ENCODE peak calls at places on chromosome 6, in six cellular contexts. M is hepatocyte, R is Peyer's patch, P is HFF-Myc, Z is astrocyte, J is RWPE1. Q is an unnamed sample.

GRCh38 chr6:149129401-149130077 is 188.0 kb upstream of the TAB2 start:
- DNase-seq in P (peak), Z (peak), J (peak), M (no peak), R (no peak), Q (no peak)

GRCh38 chr6:13418838-13419237 is 68.6 kb downstream of the GFOD1 start:
- DNase-seq in R (no peak), P (no peak), M (no peak), J (no peak), Z (no peak), Q (no peak)

GRCh38 chr6:34680802-34681515 is 15.6 kb downstream of the ILRUN start:
- DNase-seq in P (no peak), R (no peak), M (no peak), J (peak), Z (peak), Q (peak)

GRCh38 chr6:132023490-132023889 is 72.3 kb upstream of the CCN2 start:
- DNase-seq in Z (peak), J (no peak), P (no peak), R (no peak), M (no peak), Q (no peak)

GRCh38 chr6:56517155-56517745 is 125.4 kb downstream of the DST start:
- DNase-seq in P (no peak), R (no peak), Z (no peak), J (no peak), M (no peak), Q (no peak)

GRCh38 chr6:170597278-170597677 is 12.8 kb upstream of the PDCD2 start:
- DNase-seq in R (no peak), Z (no peak), P (no peak), M (no peak), J (no peak), Q (no peak)

GRCh38 chr6:83824831-83825230 is 28.3 kb upstream of the RIPPLY2 start:
- DNase-seq in J (no peak), P (no peak), R (no peak), Z (no peak), M (no peak), Q (no peak)

GRCh38 chr6:156427345-156427744 is 349.8 kb upstream of the ARID1B start:
- DNase-seq in J (peak), R (peak), Z (peak), M (peak), P (peak), Q (peak)

GRCh38 chr6:170088349-170088951 is 202.4 kb downstream of the DLL1 start:
- DNase-seq in P (no peak), Z (no peak), J (no peak), M (no peak), R (peak), Q (no peak)

GRCh38 chr6:106099235-106099537 is 13.1 kb downstream of the PRDM1 start:
- DNase-seq in R (no peak), M (no peak), J (no peak), P (no peak), Z (no peak), Q (no peak)

GRCh38 chr6:125248136-125248535 is 53.6 kb downstream of the HDDC2 start:
- DNase-seq in J (no peak), R (no peak), M (no peak), Z (no peak), P (no peak), Q (no peak)

GRCh38 chr6:100078509-100078908 is 84.5 kb upstream of the MCHR2 start:
- DNase-seq in J (no peak), M (peak), Z (peak), P (no peak), R (no peak), Q (peak)

GRCh38 chr6:14313220-14313619 is 195.6 kb downstream of the CD83 start:
- DNase-seq in P (no peak), J (no peak), M (no peak), R (no peak), Z (no peak), Q (no peak)

GRCh38 chr6:157380458-157380778 is 572 bp upstream of the ZDHHC14 start:
- DNase-seq in Z (no peak), M (no peak), R (no peak), J (no peak), P (no peak), Q (peak)

GRCh38 chr6:154343473-154344308 is 12.9 kb downstream of the IPCEF1 start:
- DNase-seq in R (peak), Z (peak), J (no peak), M (peak), P (peak), Q (peak)

GRCh38 chr6:147826698-147827097 is 318.2 kb downstream of the SAMD5 start:
- DNase-seq in Z (no peak), R (no peak), M (no peak), P (no peak), J (no peak), Q (no peak)

GRCh38 chr6:134431306-134431919 is 113.5 kb upstream of the SGK1 start:
- DNase-seq in J (no peak), M (no peak), Z (peak), P (no peak), R (no peak), Q (no peak)

GRCh38 chr6:125598422-125598821 is 151.0 kb upstream of the HEY2 start:
- DNase-seq in M (peak), P (no peak), J (peak), Z (peak), R (no peak), Q (peak)

GRCh38 chr6:54191460-54191859 is 80.2 kb downstream of the MLIP start:
- DNase-seq in J (no peak), Z (peak), P (no peak), M (peak), R (no peak), Q (no peak)

GRCh38 chr6:167120557-167121030 is 2.3 kb upstream of the CCR6 start:
- DNase-seq in Z (no peak), P (no peak), J (no peak), R (no peak), M (no peak), Q (no peak)

GRCh38 chr6:167121471-167121870 is 1.4 kb upstream of the CCR6 start:
- DNase-seq in Z (no peak), P (no peak), J (no peak), R (no peak), M (no peak), Q (no peak)

GRCh38 chr6:167118006-167118405 is 4.9 kb upstream of the CCR6 start:
- DNase-seq in Z (no peak), J (no peak), P (no peak), M (no peak), R (no peak), Q (no peak)

GRCh38 chr6:167118839-167119238 is 4.1 kb upstream of the CCR6 start:
- DNase-seq in Z (no peak), R (peak), J (no peak), P (no peak), M (no peak), Q (no peak)

DNA sequence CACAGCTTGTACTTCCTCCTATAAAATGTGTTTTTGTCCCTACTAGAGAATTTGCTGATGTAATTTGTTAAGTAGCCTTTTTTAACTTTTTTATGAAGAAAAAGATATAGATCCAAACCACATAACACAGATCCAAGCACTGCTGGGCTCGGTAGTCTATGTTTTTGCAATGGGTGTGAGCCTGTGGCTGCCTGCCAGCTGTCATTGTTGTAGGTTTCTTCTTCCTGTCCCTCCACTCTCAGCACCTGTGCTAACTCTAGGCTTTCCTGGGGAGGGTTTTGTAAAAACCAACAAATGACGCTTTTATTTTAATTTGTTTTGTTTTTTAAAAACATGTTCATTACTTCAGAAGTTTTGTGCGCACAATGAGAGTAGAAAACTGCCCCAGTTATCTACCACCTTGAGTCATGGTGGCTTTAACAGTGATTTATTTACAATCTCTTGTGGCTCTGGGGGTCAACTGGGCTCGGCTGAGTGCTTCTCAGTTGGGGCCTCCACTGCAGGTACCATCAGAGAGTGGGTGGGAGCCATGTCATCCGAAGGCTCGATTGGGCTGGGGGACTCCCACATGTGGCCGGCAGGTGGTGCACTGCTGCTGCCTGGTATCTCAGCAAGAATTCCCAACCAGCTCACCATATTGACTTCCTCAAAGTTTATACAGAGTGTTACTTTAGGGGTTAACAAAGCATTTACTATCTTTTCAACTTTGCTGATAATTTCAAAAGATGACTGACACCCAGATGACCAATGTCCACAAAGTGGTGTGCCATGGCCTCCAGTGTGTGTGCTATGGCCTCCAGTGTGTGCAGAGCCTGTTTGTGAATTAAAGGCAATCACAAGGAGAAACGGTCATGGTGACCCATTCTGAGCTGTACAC is 3.0 kb upstream of the CCR6 start:
- DNase-seq in M (no peak), J (no peak), R (peak), P (no peak), Z (no peak), Q (no peak)
- TF ChIP-seq CTCF in M (no peak), J (no peak), R (no peak), P (no peak), Z (no peak), Q (no peak)

GRCh38 chr6:15512126-15512525 is 150.7 kb downstream of the DTNBP1 start:
- DNase-seq in J (no peak), M (no peak), R (no peak), Z (no peak), P (no peak), Q (no peak)
- TF ChIP-seq CTCF in J (no peak), M (peak), R (no peak), Z (peak), P (peak), Q (no peak)

DNA sequence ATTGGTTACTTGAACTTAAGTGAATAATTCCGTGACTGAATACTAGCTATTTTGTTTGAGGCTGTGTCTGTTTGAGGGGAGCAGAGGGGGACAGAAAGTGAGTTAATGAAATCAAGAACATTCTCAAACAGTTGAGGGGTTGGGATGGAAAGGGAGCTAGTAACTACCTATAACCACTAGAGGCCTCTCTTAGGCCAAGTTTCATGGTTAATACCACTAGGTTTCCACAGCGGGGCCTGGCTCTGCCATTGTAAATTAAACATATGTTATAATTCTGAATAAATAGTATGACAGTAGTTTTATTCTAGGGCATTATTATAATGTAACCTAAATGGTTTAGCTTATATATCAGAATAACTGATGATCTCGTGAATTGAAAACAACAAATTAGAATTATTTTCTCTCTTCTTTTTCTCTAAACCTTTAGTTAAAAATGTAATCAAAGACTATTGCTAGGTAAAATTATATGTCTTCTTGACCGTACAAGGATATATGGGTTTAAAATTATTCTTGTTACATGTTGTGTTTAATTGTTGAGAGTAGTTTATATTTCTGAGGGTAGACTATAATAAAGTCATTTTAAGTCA is 108.1 kb downstream of the BCKDHB start:
- DNase-seq in R (no peak), M (peak), P (peak), J (peak), Z (peak), Q (peak)
- TF ChIP-seq CTCF in R (peak), M (peak), P (peak), J (peak), Z (peak), Q (peak)

DNA sequence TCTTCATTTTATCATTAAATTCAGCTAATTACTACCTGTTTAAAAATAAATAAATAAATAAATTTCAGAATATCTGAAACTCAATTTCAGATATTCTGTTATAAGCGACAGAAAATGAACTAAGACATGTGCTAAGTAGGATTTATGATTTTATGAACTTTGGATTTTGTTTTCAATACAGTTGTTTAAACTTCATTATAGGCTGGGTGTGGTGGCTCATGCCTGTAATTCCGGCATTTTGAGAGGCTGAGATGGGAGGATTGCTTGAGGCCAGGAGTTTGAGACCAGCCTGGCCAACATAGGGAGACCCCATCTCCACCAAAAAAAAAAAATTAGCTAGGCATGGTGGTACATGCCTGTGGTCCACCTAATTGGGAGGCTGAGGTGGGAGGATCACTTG is 36.0 kb downstream of the AFG1L start:
- DNase-seq in J (no peak), Z (no peak), R (no peak), M (no peak), P (no peak), Q (no peak)
- TF ChIP-seq CTCF in J (no peak), Z (no peak), R (no peak), M (no peak), P (no peak), Q (no peak)

DNA sequence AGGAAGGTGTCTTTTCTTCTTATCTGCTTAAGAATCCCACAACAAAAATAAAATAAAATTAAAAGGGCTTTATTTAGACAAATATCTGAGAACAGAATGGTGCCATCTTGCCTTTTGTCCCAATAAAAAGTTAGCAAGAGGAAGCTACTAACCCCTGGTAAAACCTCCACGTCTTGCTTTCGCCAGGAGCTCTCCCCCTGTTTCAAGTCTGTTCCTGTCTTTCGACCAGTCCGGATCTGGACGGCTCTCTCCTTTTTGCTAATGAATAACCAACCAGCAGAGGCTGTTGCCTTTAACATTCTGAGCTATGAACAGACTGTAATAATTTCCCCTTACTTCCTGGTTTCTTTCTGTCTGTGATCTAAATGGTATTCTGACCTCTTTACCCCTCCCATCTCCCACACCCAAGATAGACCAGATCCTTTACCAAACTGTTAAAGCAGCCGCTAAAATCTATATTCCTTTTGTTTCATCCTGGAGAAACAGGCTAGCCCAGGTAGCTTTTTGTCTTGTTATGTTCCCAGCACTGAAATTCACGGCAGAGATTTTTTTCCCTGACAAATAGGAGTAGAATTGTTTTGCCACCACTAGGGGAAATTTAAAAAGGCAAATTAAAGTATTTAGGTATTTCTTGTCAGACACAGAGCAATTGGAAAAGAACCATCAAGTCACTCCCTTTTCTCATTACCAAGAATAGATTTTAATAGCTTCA is at the start of gene FRK:
- DNase-seq in P (no peak), M (peak), Z (no peak), J (peak), R (peak), Q (peak)
- TF ChIP-seq CTCF in P (peak), M (peak), Z (peak), J (no peak), R (peak), Q (no peak)

GRCh38 chr6:15893556-15894253 is 230.9 kb upstream of the DTNBP1 start:
- DNase-seq in Z (no peak), R (no peak), M (peak), P (peak), J (no peak), Q (no peak)

GRCh38 chr6:15898693-15899092 is 230.2 kb upstream of the MYLIP start:
- DNase-seq in R (no peak), J (no peak), M (no peak), P (no peak), Z (no peak), Q (no peak)

GRCh38 chr6:15892369-15892768 is 229.5 kb upstream of the DTNBP1 start:
- DNase-seq in P (no peak), Z (no peak), M (no peak), J (no peak), R (no peak), Q (no peak)

GRCh38 chr6:15897063-15897934 is 231.6 kb upstream of the MYLIP start:
- DNase-seq in P (no peak), R (no peak), Z (peak), J (no peak), M (peak), Q (no peak)

GRCh38 chr6:15894973-15895858 is 232.4 kb upstream of the DTNBP1 start:
- DNase-seq in P (no peak), J (no peak), R (no peak), Z (no peak), M (no peak), Q (no peak)
- TF ChIP-seq CTCF in P (no peak), J (no peak), R (no peak), Z (no peak), M (no peak), Q (no peak)

GRCh38 chr6:3798211-3798909 is 46.8 kb upstream of the PXDC1 start:
- DNase-seq in P (no peak), J (no peak), M (no peak), Z (no peak), R (peak), Q (peak)

GRCh38 chr6:3797231-3798200 is 46.0 kb upstream of the PXDC1 start:
- DNase-seq in M (no peak), J (peak), Z (peak), R (peak), P (no peak), Q (peak)

GRCh38 chr6:3801960-3802359 is 47.2 kb upstream of the FAM50B start:
- DNase-seq in M (no peak), J (no peak), P (no peak), R (peak), Z (no peak), Q (no peak)

GRCh38 chr6:3796396-3796795 is 44.9 kb upstream of the PXDC1 start:
- DNase-seq in R (peak), J (no peak), Z (no peak), P (no peak), M (no peak), Q (no peak)

GRCh38 chr6:3799731-3800130 is 48.2 kb upstream of the PXDC1 start:
- DNase-seq in J (no peak), R (peak), Z (no peak), P (no peak), M (no peak), Q (no peak)
- TF ChIP-seq CTCF in J (no peak), R (no peak), Z (no peak), P (no peak), M (no peak), Q (no peak)

DNA sequence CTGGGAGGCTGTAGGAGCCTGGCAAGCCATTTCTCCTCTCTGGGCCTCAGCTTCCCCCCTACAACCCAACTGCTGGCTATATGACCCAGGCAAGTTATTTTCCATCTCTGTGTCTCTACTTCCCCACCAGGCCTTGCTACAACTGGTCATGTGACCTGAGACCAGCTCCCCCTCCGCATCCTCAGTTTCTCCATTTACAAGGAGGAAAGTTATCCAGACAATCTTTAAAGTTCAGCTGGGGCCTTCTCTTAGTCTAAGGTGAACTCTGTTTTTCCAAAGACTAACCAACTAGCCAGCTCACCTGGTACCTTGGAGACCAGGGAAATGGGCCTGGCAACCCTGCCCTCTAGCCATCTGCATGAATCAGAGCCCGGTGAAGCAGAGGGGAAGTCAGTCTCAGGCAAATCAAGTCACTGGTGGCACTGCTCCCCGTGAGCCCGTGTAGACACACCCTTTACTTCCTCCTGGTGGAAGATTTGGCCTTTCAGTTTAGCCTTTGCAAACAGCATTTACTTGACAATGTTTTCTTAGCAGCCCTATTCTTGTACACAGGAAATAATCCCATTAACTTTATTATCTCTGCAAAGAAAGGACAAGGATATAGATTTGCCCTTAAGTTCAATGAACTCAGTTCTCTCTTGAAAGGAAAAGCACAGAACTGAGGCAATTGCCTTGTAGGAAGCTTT is 157.7 kb downstream of the VEGFA start:
- DNase-seq in P (no peak), J (peak), R (peak), M (no peak), Z (no peak), Q (peak)
- TF ChIP-seq CTCF in P (no peak), J (no peak), R (peak), M (no peak), Z (no peak), Q (peak)